ENCODE peak calls at places on chromosomes 11 and 22, in nine cellular contexts. One of them, this sample, is unnamed.

GRCh38 chr11:126544311-126545056 is 189.0 kb downstream of the ST3GAL4 start:
- DNase-seq in DND-41: no peak
- DNase-seq in nephron progenitor cell: peak
- DNase-seq in upper lobe of right lung: no peak
- DNase-seq in Calu3: no peak
- DNase-seq in left ventricle myocardium inferior: no peak
- DNase-seq in endothelial cell: peak
- DNase-seq in A549: no peak
- DNase-seq in GM12864: no peak
- DNase-seq in this sample: no peak

GRCh38 chr11:101566626-101567025 is 17.2 kb downstream of the TRPC6 start:
- DNase-seq in DND-41: no peak
- DNase-seq in nephron progenitor cell: no peak
- DNase-seq in upper lobe of right lung: no peak
- DNase-seq in Calu3: no peak
- DNase-seq in left ventricle myocardium inferior: no peak
- DNase-seq in endothelial cell: no peak
- DNase-seq in A549: no peak
- DNase-seq in GM12864: no peak
- DNase-seq in this sample: no peak

GRCh38 chr22:43378011-43378704 is 33.7 kb upstream of the MPPED1 start:
- DNase-seq in DND-41: no peak
- DNase-seq in nephron progenitor cell: no peak
- DNase-seq in upper lobe of right lung: no peak
- DNase-seq in Calu3: no peak
- DNase-seq in left ventricle myocardium inferior: no peak
- DNase-seq in endothelial cell: no peak
- DNase-seq in A549: no peak
- DNase-seq in GM12864: peak
- DNase-seq in this sample: no peak

GRCh38 chr22:33952776-33953175 is 32.5 kb upstream of the LARGE1 start:
- DNase-seq in DND-41: no peak
- DNase-seq in nephron progenitor cell: no peak
- DNase-seq in upper lobe of right lung: no peak
- DNase-seq in Calu3: no peak
- DNase-seq in left ventricle myocardium inferior: no peak
- DNase-seq in endothelial cell: no peak
- DNase-seq in A549: no peak
- DNase-seq in GM12864: no peak
- DNase-seq in this sample: no peak

GRCh38 chr22:30902496-30903357 is 65.8 kb downstream of the MORC2 start:
- DNase-seq in DND-41: no peak
- DNase-seq in nephron progenitor cell: no peak
- DNase-seq in upper lobe of right lung: peak
- DNase-seq in Calu3: no peak
- DNase-seq in left ventricle myocardium inferior: no peak
- DNase-seq in endothelial cell: no peak
- DNase-seq in A549: no peak
- DNase-seq in GM12864: peak
- DNase-seq in this sample: no peak

GRCh38 chr11:102930451-102930850 is 25.1 kb downstream of the MMP13 start:
- DNase-seq in DND-41: no peak
- DNase-seq in nephron progenitor cell: no peak
- DNase-seq in upper lobe of right lung: no peak
- DNase-seq in Calu3: no peak
- DNase-seq in left ventricle myocardium inferior: no peak
- DNase-seq in endothelial cell: no peak
- DNase-seq in A549: no peak
- DNase-seq in GM12864: no peak
- DNase-seq in this sample: no peak

GRCh38 chr11:44740967-44741366 is 14.2 kb downstream of the TSPAN18 start:
- DNase-seq in DND-41: no peak
- DNase-seq in nephron progenitor cell: no peak
- DNase-seq in upper lobe of right lung: no peak
- DNase-seq in Calu3: no peak
- DNase-seq in left ventricle myocardium inferior: no peak
- DNase-seq in endothelial cell: no peak
- DNase-seq in A549: no peak
- DNase-seq in GM12864: no peak
- DNase-seq in this sample: no peak

GRCh38 chr11:112584674-112585073 is 324.0 kb upstream of the PLET1 start:
- DNase-seq in DND-41: peak
- DNase-seq in nephron progenitor cell: peak
- DNase-seq in upper lobe of right lung: no peak
- DNase-seq in Calu3: peak
- DNase-seq in left ventricle myocardium inferior: no peak
- DNase-seq in endothelial cell: peak
- DNase-seq in A549: no peak
- DNase-seq in GM12864: no peak
- DNase-seq in this sample: no peak

GRCh38 chr11:11607772-11608171 is 14.0 kb downstream of the GALNT18 start:
- DNase-seq in DND-41: no peak
- DNase-seq in nephron progenitor cell: no peak
- DNase-seq in upper lobe of right lung: no peak
- DNase-seq in Calu3: peak
- DNase-seq in left ventricle myocardium inferior: no peak
- DNase-seq in endothelial cell: no peak
- DNase-seq in A549: no peak
- DNase-seq in GM12864: no peak
- DNase-seq in this sample: no peak

GRCh38 chr11:10838083-10838482 is 19.8 kb downstream of the ZBED5 start:
- DNase-seq in DND-41: no peak
- DNase-seq in nephron progenitor cell: no peak
- DNase-seq in upper lobe of right lung: no peak
- DNase-seq in Calu3: no peak
- DNase-seq in left ventricle myocardium inferior: no peak
- DNase-seq in endothelial cell: no peak
- DNase-seq in A549: no peak
- DNase-seq in GM12864: no peak
- DNase-seq in this sample: no peak

GRCh38 chr22:24542641-24543040 is 12.3 kb downstream of the GUCD1 start:
- DNase-seq in DND-41: no peak
- DNase-seq in nephron progenitor cell: no peak
- DNase-seq in upper lobe of right lung: peak
- DNase-seq in Calu3: no peak
- DNase-seq in left ventricle myocardium inferior: peak
- DNase-seq in endothelial cell: no peak
- DNase-seq in A549: no peak
- DNase-seq in GM12864: no peak
- DNase-seq in this sample: no peak

GRCh38 chr11:10858505-10859360 is 880 bp upstream of the ZBED5 start:
- DNase-seq in DND-41: peak
- DNase-seq in nephron progenitor cell: peak
- DNase-seq in upper lobe of right lung: peak
- DNase-seq in Calu3: peak
- DNase-seq in left ventricle myocardium inferior: peak
- DNase-seq in endothelial cell: peak
- DNase-seq in A549: no peak
- DNase-seq in GM12864: no peak
- DNase-seq in this sample: peak

GRCh38 chr11:45921561-45922424 is 663 bp upstream of the LARGE2 start:
- DNase-seq in DND-41: no peak
- DNase-seq in nephron progenitor cell: peak
- DNase-seq in upper lobe of right lung: peak
- DNase-seq in Calu3: peak
- DNase-seq in left ventricle myocardium inferior: peak
- DNase-seq in endothelial cell: no peak
- DNase-seq in A549: no peak
- DNase-seq in GM12864: no peak
- DNase-seq in this sample: no peak

GRCh38 chr11:65982824-65983588 is 19.0 kb downstream of the EIF1AD start:
- DNase-seq in DND-41: no peak
- DNase-seq in nephron progenitor cell: no peak
- DNase-seq in upper lobe of right lung: no peak
- DNase-seq in Calu3: no peak
- DNase-seq in left ventricle myocardium inferior: no peak
- DNase-seq in endothelial cell: no peak
- DNase-seq in A549: no peak
- DNase-seq in GM12864: no peak
- DNase-seq in this sample: no peak

GRCh38 chr22:39288135-39288898 is 31.1 kb downstream of the RPL3 start:
- DNase-seq in DND-41: no peak
- DNase-seq in nephron progenitor cell: no peak
- DNase-seq in upper lobe of right lung: no peak
- DNase-seq in Calu3: no peak
- DNase-seq in left ventricle myocardium inferior: no peak
- DNase-seq in endothelial cell: no peak
- DNase-seq in A549: no peak
- DNase-seq in GM12864: no peak
- DNase-seq in this sample: no peak

GRCh38 chr22:28112548-28113043 is 193.5 kb upstream of the PITPNB start:
- DNase-seq in DND-41: no peak
- DNase-seq in nephron progenitor cell: peak
- DNase-seq in upper lobe of right lung: no peak
- DNase-seq in Calu3: peak
- DNase-seq in left ventricle myocardium inferior: peak
- DNase-seq in endothelial cell: peak
- DNase-seq in A549: no peak
- DNase-seq in GM12864: no peak
- DNase-seq in this sample: no peak

GRCh38 chr11:64489831-64490441 is 101.1 kb upstream of the SLC22A12 start:
- DNase-seq in DND-41: peak
- DNase-seq in nephron progenitor cell: peak
- DNase-seq in upper lobe of right lung: peak
- DNase-seq in Calu3: peak
- DNase-seq in left ventricle myocardium inferior: peak
- DNase-seq in endothelial cell: peak
- DNase-seq in A549: peak
- DNase-seq in GM12864: no peak
- DNase-seq in this sample: peak

DNA sequence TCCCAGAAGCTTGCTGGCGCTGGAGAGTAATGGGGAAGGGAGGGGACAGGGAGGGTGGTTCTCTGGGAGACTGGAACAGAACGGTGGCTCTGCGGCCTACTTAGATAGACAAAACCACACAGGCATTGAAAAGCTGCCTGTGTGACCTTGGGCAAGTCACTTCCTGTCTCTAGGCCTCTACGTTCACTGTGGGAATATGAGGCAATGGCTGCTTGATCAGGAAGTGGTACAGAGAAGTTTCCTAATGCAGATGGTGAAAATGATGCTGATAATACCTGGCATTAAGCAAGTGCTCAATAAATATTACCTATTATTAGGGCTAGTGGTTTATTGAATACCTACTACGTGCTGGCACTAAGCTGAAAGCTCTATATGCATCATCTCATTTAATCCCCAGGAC is 15.7 kb downstream of the ZMAT5 start:
- DNase-seq in DND-41: peak
- DNase-seq in nephron progenitor cell: no peak
- DNase-seq in upper lobe of right lung: no peak
- DNase-seq in Calu3: no peak
- DNase-seq in left ventricle myocardium inferior: no peak
- DNase-seq in endothelial cell: no peak
- DNase-seq in A549: no peak
- DNase-seq in GM12864: no peak
- DNase-seq in this sample: no peak
- TF ChIP-seq CTCF in DND-41: no peak
- TF ChIP-seq CTCF in nephron progenitor cell: no peak
- TF ChIP-seq CTCF in upper lobe of right lung: no peak
- TF ChIP-seq CTCF in Calu3: no peak
- TF ChIP-seq CTCF in left ventricle myocardium inferior: no peak
- TF ChIP-seq CTCF in endothelial cell: no peak
- TF ChIP-seq CTCF in A549: no peak
- TF ChIP-seq CTCF in GM12864: no peak
- TF ChIP-seq CTCF in this sample: no peak

DNA sequence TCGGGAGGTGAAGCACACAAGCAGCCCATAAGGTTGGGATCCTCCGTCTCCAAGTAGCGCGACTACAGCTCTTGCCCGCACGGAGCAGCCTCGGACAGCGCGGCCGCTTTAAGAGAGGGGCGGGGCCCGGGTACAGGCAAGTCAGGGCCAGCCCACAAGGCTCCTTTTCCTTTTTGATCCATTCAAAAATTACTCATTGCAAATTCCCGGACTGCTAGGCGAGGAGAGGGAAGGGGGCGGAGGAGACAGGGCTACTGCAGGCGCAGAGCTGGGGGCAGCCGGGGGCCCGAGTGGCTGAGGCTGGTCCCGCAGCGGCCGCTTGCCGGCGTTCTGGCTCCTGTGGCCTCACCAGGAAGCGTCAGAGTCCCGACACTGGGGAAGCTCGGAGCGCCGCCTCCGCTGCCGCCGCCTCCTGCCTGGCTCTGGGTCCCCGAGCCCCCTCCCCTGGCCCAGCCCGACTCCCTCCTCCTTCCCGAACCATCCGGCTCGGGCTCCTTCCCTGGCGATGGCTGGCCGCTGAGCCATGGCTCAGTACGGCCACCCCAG is at the start of gene UBASH3B:
- DNase-seq in DND-41: peak
- DNase-seq in nephron progenitor cell: peak
- DNase-seq in upper lobe of right lung: peak
- DNase-seq in Calu3: peak
- DNase-seq in left ventricle myocardium inferior: peak
- DNase-seq in endothelial cell: peak
- DNase-seq in A549: peak
- DNase-seq in GM12864: no peak
- DNase-seq in this sample: peak
- TF ChIP-seq CTCF in DND-41: peak
- TF ChIP-seq CTCF in nephron progenitor cell: no peak
- TF ChIP-seq CTCF in upper lobe of right lung: peak
- TF ChIP-seq CTCF in Calu3: no peak
- TF ChIP-seq CTCF in left ventricle myocardium inferior: peak
- TF ChIP-seq CTCF in endothelial cell: no peak
- TF ChIP-seq CTCF in A549: no peak
- TF ChIP-seq CTCF in GM12864: no peak
- TF ChIP-seq CTCF in this sample: no peak

GRCh38 chr11:69704508-69705245 is 855 bp upstream of the FGF19 start:
- DNase-seq in DND-41: no peak
- DNase-seq in nephron progenitor cell: peak
- DNase-seq in upper lobe of right lung: no peak
- DNase-seq in Calu3: peak
- DNase-seq in left ventricle myocardium inferior: no peak
- DNase-seq in endothelial cell: peak
- DNase-seq in A549: peak
- DNase-seq in GM12864: no peak
- DNase-seq in this sample: no peak
- TF ChIP-seq CTCF in DND-41: no peak
- TF ChIP-seq CTCF in nephron progenitor cell: peak
- TF ChIP-seq CTCF in upper lobe of right lung: peak
- TF ChIP-seq CTCF in Calu3: peak
- TF ChIP-seq CTCF in left ventricle myocardium inferior: peak
- TF ChIP-seq CTCF in endothelial cell: peak
- TF ChIP-seq CTCF in A549: peak
- TF ChIP-seq CTCF in GM12864: peak
- TF ChIP-seq CTCF in this sample: no peak

GRCh38 chr22:17917490-17917983 is 106.8 kb downstream of the MICAL3 start:
- DNase-seq in DND-41: no peak
- DNase-seq in nephron progenitor cell: no peak
- DNase-seq in upper lobe of right lung: no peak
- DNase-seq in Calu3: peak
- DNase-seq in left ventricle myocardium inferior: peak
- DNase-seq in endothelial cell: no peak
- DNase-seq in A549: no peak
- DNase-seq in GM12864: no peak
- DNase-seq in this sample: no peak
- TF ChIP-seq CTCF in DND-41: no peak
- TF ChIP-seq CTCF in nephron progenitor cell: no peak
- TF ChIP-seq CTCF in upper lobe of right lung: no peak
- TF ChIP-seq CTCF in Calu3: no peak
- TF ChIP-seq CTCF in left ventricle myocardium inferior: no peak
- TF ChIP-seq CTCF in endothelial cell: no peak
- TF ChIP-seq CTCF in A549: no peak
- TF ChIP-seq CTCF in GM12864: no peak
- TF ChIP-seq CTCF in this sample: no peak